ENCODE peak calls at places on chromosomes 13 and 19, in eight cellular contexts. S, F, Y, O, T, P, W and I are unnamed samples. For H3K4me1, the result is how much of the 10 kb centered on the place peaks cover.

GRCh38 chr19:48696353-48697010 is 711 bp downstream of the FUT2 start:
- DNase-seq in S (no peak), F (no peak), Y (no peak), O (no peak), T (peak), P (no peak), W (no peak), I (no peak)

GRCh38 chr19:49430678-49431329 is 5.6 kb downstream of the GFY start:
- DNase-seq in S (no peak), F (no peak), Y (no peak), O (no peak), T (no peak), P (peak), W (no peak), I (no peak)

GRCh38 chr13:89003656-89004055 is 1332.5 kb downstream of the SLITRK5 start:
- DNase-seq in S (no peak), F (no peak), Y (no peak), O (no peak), T (no peak), P (no peak), W (no peak), I (no peak)

GRCh38 chr19:7925171-7925837 is 631 bp downstream of the CTXN1 start:
- DNase-seq in S (peak), F (peak), Y (peak), O (peak), T (peak), P (peak), W (peak), I (no peak)

GRCh38 chr19:45470147-45471081 is 2.6 kb downstream of the FOSB start:
- DNase-seq in S (peak), F (peak), Y (no peak), O (peak), T (no peak), P (peak), W (peak), I (no peak)

GRCh38 chr19:19138110-19138981 is at the start of gene TMEM161A:
- DNase-seq in S (peak), F (peak), Y (peak), O (peak), T (peak), P (peak), W (peak), I (no peak)

GRCh38 chr19:39411832-39412099 is 703 bp upstream of the PLEKHG2 start:
- DNase-seq in S (peak), F (peak), Y (peak), O (peak), T (peak), P (peak), W (peak), I (no peak)

GRCh38 chr13:46184277-46184699 is 2.3 kb upstream of the LCP1 start:
- DNase-seq in S (no peak), F (no peak), Y (peak), O (peak), T (peak), P (peak), W (peak), I (no peak)

GRCh38 chr13:106047859-106048258 is 487.6 kb downstream of the EFNB2 start:
- DNase-seq in S (no peak), F (no peak), Y (no peak), O (no peak), T (no peak), P (no peak), W (no peak), I (no peak)

GRCh38 chr19:31969955-31970545 is 375.4 kb upstream of the ZNF507 start:
- DNase-seq in S (peak), F (no peak), Y (no peak), O (no peak), T (no peak), P (no peak), W (peak), I (no peak)

GRCh38 chr13:32889986-32890565 is 126.1 kb upstream of the KL start:
- DNase-seq in S (no peak), F (no peak), Y (no peak), O (no peak), T (no peak), P (no peak), W (no peak), I (no peak)

GRCh38 chr13:26895081-26895807 is 134.7 kb upstream of the GPR12 start:
- DNase-seq in S (no peak), F (no peak), Y (no peak), O (no peak), T (no peak), P (no peak), W (no peak), I (no peak)

GRCh38 chr13:112826565-112826964 is 136.7 kb downstream of the ATP11A start:
- DNase-seq in S (no peak), F (no peak), Y (no peak), O (no peak), T (no peak), P (no peak), W (no peak), I (no peak)

GRCh38 chr13:101401196-101401595 is 15.1 kb downstream of the NALCN start:
- DNase-seq in S (no peak), F (no peak), Y (no peak), O (no peak), T (no peak), P (no peak), W (no peak), I (no peak)
- H3K4me1 ChIP-seq in S (under half), F (under half), Y (under half), O (under half), T (under half), P (under half), W (under half), I (under half)

GRCh38 chr13:75549262-75550158 is at the start of gene UCHL3:
- DNase-seq in S (peak), F (peak), Y (peak), O (peak), T (peak), P (peak), W (peak), I (peak)
- TF ChIP-seq POLR2A in S (no peak), F (no peak), Y (peak), O (peak), T (no peak), P (peak), W (peak), I (peak)

GRCh38 chr13:21767032-21767431 is 96.2 kb downstream of the FGF9 start:
- DNase-seq in S (no peak), F (no peak), Y (no peak), O (no peak), T (no peak), P (no peak), W (no peak), I (no peak)
- H3K4me1 ChIP-seq in S (under half), F (under half), Y (under half), O (under half), T (under half), P (under half), W (under half), I (under half)

GRCh38 chr19:13842294-13843103 is 34.4 kb upstream of the NANOS3 start:
- DNase-seq in S (peak), F (peak), Y (peak), O (peak), T (peak), P (peak), W (peak), I (no peak)
- TF ChIP-seq POLR2A in S (peak), F (peak), Y (peak), O (peak), T (no peak), P (peak), W (peak), I (peak)

GRCh38 chr13:44810067-44810840 is 179.0 kb downstream of the NUFIP1 start:
- DNase-seq in S (no peak), F (peak), Y (no peak), O (peak), T (peak), P (peak), W (peak), I (no peak)
- H3K4me1 ChIP-seq in S (under half), F (under half), Y (under half), O (under half), T (under half), P (under half), W (under half), I (under half)

DNA sequence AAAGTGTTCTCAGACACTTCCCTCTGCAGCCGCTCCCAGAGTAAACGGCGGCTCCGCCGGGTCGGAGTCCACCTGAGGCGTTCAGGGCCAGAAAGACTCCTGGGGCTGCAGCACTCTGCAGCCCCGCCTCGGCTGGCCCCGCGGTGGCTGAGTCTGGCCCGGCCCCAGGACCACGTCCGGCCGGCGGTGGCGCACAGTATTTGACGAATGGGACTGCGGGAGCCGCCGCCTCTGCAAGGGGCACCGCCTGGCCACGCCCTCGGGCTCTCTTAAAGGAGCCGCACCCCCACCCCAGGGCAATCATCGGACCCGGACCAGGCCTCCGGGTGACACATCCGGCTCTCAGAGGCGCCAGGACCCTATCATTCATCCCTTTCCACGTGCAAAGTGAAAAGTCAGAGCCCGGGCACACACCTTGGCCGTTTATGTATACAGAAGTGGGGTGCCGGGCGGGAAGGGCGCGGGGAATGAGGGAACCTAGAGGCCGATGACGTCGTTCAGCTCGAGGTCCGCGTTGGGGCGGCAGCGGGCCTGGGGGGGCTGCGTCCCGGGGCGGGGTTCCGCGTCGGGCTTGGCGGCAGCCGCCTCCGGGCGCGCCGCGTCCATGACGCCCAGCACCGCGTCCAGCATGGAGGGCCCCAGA is 1.2 kb upstream of the LENG9 start:
- DNase-seq in S (peak), F (peak), Y (peak), O (peak), T (peak), P (peak), W (peak), I (peak)
- TF ChIP-seq POLR2A in S (peak), F (peak), Y (no peak), O (peak), T (no peak), P (peak), W (peak), I (no peak)

GRCh38 chr19:1412323-1412923 is 5.0 kb downstream of the DAZAP1 start:
- DNase-seq in S (no peak), F (no peak), Y (no peak), O (no peak), T (no peak), P (no peak), W (no peak), I (no peak)

GRCh38 chr19:1410136-1410786 is 2.9 kb downstream of the DAZAP1 start:
- DNase-seq in S (no peak), F (no peak), Y (peak), O (no peak), T (no peak), P (no peak), W (peak), I (no peak)

GRCh38 chr19:1412995-1413889 is 5.9 kb downstream of the DAZAP1 start:
- DNase-seq in S (no peak), F (no peak), Y (no peak), O (no peak), T (no peak), P (no peak), W (no peak), I (no peak)

GRCh38 chr19:1410789-1411188 is 3.4 kb downstream of the DAZAP1 start:
- DNase-seq in S (no peak), F (no peak), Y (no peak), O (no peak), T (no peak), P (no peak), W (no peak), I (no peak)

DNA sequence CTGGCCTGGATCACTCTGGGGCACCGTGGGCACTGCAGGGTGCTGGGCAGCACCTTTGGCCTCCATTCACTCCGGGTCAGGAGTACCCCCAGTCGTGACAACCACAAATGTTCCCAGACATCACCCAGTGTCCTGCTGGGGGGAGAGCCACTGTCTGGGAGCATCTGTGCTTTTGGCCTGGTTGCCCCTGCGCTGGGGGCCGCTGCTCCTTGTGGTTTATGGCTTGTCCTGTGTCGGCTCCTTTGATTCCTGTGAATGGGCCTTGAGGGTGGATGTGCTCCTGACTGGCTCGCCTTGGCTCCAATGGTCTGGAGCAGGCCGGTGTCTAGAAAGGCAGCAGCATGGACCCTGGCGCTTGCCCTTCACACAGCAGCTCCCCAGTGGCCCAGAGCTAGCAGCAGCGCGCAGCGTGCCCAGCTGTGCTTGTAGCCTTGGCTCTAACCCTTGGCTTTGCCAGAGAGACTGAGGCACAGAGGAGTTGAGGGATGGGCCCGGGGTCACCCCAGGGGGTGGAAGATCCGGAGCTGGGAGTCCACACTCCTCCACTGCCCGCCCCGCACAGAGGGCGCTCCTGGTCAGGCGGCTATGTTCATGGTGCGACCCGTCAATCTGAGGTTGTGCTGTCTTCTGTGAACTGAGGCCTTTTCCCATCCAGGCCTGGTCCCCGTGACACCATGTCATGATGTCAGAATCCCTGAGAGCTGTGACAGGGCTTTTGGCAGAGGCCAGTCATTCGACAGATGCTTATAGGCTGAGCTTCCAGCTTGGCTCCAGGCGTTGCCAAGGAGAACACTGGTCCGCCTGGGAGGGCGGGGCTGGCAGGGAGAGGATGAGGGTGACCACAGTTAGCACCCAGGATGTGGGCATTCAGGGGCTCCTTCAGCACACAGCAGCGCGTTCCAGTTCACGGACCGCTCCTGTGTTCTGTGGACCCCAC is 4.1 kb downstream of the DAZAP1 start:
- DNase-seq in S (no peak), F (no peak), Y (no peak), O (no peak), T (no peak), P (no peak), W (peak), I (no peak)
- H3K4me1 ChIP-seq in S (under half), F (under half), Y (under half), O (half or more), T (half or more), P (under half), W (under half), I (half or more)